ENCODE peak calls at places on chromosomes 1 and 21, in four cellular contexts. G is WTC11, T is uterus, D is HFF-Myc. S is an unnamed sample.

GRCh38 chr1:43564617-43565348 is 34.1 kb downstream of the PTPRF start:
- DNase-seq in G (no peak), T (no peak), D (no peak), S (peak)

GRCh38 chr1:42936309-42937078 is 22.2 kb downstream of the SLC2A1 start:
- DNase-seq in G (no peak), T (peak), D (no peak), S (no peak)

GRCh38 chr1:42779725-42780124 is 5.1 kb upstream of the TMEM269 start:
- DNase-seq in G (no peak), T (no peak), D (no peak), S (no peak)

GRCh38 chr1:156673387-156674121 is 3.7 kb downstream of the NES start:
- DNase-seq in G (peak), T (no peak), D (no peak), S (peak)

GRCh38 chr1:168333562-168334256 is 53.0 kb downstream of the TBX19 start:
- DNase-seq in G (no peak), T (no peak), D (no peak), S (no peak)

GRCh38 chr1:118963456-118964430 is 24.4 kb downstream of the TBX15 start:
- DNase-seq in G (no peak), T (no peak), D (peak), S (no peak)

GRCh38 chr1:229846351-229846750 is 220.3 kb downstream of the URB2 start:
- DNase-seq in G (no peak), T (no peak), D (no peak), S (no peak)

GRCh38 chr21:32096411-32096810 is 182.4 kb downstream of the MIS18A start:
- DNase-seq in G (peak), T (no peak), D (no peak), S (no peak)

GRCh38 chr1:8545078-8545477 is 227.2 kb downstream of the SLC45A1 start:
- DNase-seq in G (no peak), T (no peak), D (no peak), S (no peak)

GRCh38 chr1:161166669-161167548 is 683 bp downstream of the PPOX start:
- DNase-seq in G (peak), T (no peak), D (no peak), S (peak)

GRCh38 chr1:43008425-43009108 is 49.9 kb upstream of the SLC2A1 start:
- DNase-seq in G (peak), T (no peak), D (no peak), S (no peak)

GRCh38 chr1:36157115-36157903 is 1.3 kb downstream of the MAP7D1 start:
- DNase-seq in G (no peak), T (no peak), D (no peak), S (no peak)

GRCh38 chr21:33230518-33231324 is 983 bp downstream of the IFNAR2 start:
- DNase-seq in G (peak), T (peak), D (no peak), S (peak)

GRCh38 chr1:172141351-172142000 is 279.0 kb upstream of the C1orf105 start:
- DNase-seq in G (no peak), T (no peak), D (no peak), S (no peak)

GRCh38 chr1:22131875-22132486 is 10.9 kb downstream of the WNT4 start:
- DNase-seq in G (peak), T (no peak), D (no peak), S (peak)

GRCh38 chr1:54768093-54768492 is 3.8 kb upstream of the PARS2 start:
- DNase-seq in G (no peak), T (no peak), D (no peak), S (no peak)

GRCh38 chr1:202124107-202124506 is 1.4 kb downstream of the GPR37L1 start:
- DNase-seq in G (no peak), T (no peak), D (no peak), S (no peak)

GRCh38 chr1:7101187-7101586 is 315.9 kb downstream of the CAMTA1 start:
- DNase-seq in G (no peak), T (no peak), D (no peak), S (no peak)

GRCh38 chr1:39214021-39214713 is 9.7 kb downstream of the MACF1 start:
- DNase-seq in G (no peak), T (no peak), D (no peak), S (no peak)

GRCh38 chr1:65067491-65068201 is 80.4 kb upstream of the AK4 start:
- DNase-seq in G (peak), T (peak), D (peak), S (peak)

GRCh38 chr1:43716559-43717281 is 9.4 kb downstream of the ST3GAL3 start:
- DNase-seq in G (no peak), T (no peak), D (no peak), S (no peak)

GRCh38 chr1:199954701-199955100 is 72.8 kb upstream of the NR5A2 start:
- DNase-seq in G (peak), T (no peak), D (no peak), S (peak)

GRCh38 chr1:198246331-198246730 is 89.5 kb downstream of the NEK7 start:
- DNase-seq in G (no peak), T (no peak), D (no peak), S (no peak)

GRCh38 chr1:156704166-156704711 is 1.1 kb downstream of the CRABP2 start:
- DNase-seq in G (peak), T (no peak), D (no peak), S (no peak)

GRCh38 chr1:158799689-158800088 is 18.7 kb upstream of the OR6N2 start:
- DNase-seq in G (no peak), T (no peak), D (no peak), S (no peak)

GRCh38 chr1:147849097-147849873 is 53.3 kb upstream of the GJA8 start:
- DNase-seq in G (no peak), T (no peak), D (no peak), S (no peak)

GRCh38 chr1:32884726-32885125 is 1.6 kb upstream of the HPCA start:
- DNase-seq in G (no peak), T (no peak), D (no peak), S (no peak)

GRCh38 chr1:232925421-232926202 is 24.8 kb upstream of the NTPCR start:
- DNase-seq in G (no peak), T (no peak), D (no peak), S (no peak)

GRCh38 chr1:26721669-26722355 is 26.0 kb downstream of the ARID1A start:
- DNase-seq in G (no peak), T (no peak), D (no peak), S (no peak)

GRCh38 chr1:169608231-169608630 is 21.7 kb downstream of the SELP start:
- DNase-seq in G (no peak), T (no peak), D (no peak), S (no peak)

GRCh38 chr21:44300262-44300959 is 558 bp downstream of the PFKL start:
- DNase-seq in G (peak), T (peak), D (no peak), S (peak)

GRCh38 chr1:35043498-35043897 is 11.8 kb upstream of the ZMYM6 start:
- DNase-seq in G (no peak), T (no peak), D (no peak), S (no peak)

GRCh38 chr21:35116777-35117176 is 67.7 kb upstream of the RUNX1 start:
- DNase-seq in G (no peak), T (no peak), D (no peak), S (no peak)

GRCh38 chr1:234102591-234102990 is 198.1 kb downstream of the SLC35F3 start:
- DNase-seq in G (no peak), T (no peak), D (no peak), S (no peak)

GRCh38 chr1:224780736-224781135 is 148.7 kb upstream of the DNAH14 start:
- DNase-seq in G (no peak), T (no peak), D (no peak), S (no peak)

GRCh38 chr1:56322211-56322610 is 257.2 kb downstream of the PLPP3 start:
- DNase-seq in G (no peak), T (no peak), D (no peak), S (no peak)

GRCh38 chr1:42214447-42214871 is 49.9 kb upstream of the GUCA2A start:
- DNase-seq in G (no peak), T (no peak), D (no peak), S (no peak)

GRCh38 chr21:41357546-41357945 is 4.3 kb upstream of the MX2 start:
- DNase-seq in G (no peak), T (no peak), D (no peak), S (no peak)

GRCh38 chr21:41361053-41361785 is 608 bp upstream of the MX2 start:
- DNase-seq in G (no peak), T (no peak), D (no peak), S (no peak)

GRCh38 chr21:41360072-41360821 is 1.6 kb upstream of the MX2 start:
- DNase-seq in G (peak), T (peak), D (no peak), S (no peak)

GRCh38 chr21:41358193-41359166 is 3.3 kb upstream of the MX2 start:
- DNase-seq in G (no peak), T (no peak), D (no peak), S (no peak)

DNA sequence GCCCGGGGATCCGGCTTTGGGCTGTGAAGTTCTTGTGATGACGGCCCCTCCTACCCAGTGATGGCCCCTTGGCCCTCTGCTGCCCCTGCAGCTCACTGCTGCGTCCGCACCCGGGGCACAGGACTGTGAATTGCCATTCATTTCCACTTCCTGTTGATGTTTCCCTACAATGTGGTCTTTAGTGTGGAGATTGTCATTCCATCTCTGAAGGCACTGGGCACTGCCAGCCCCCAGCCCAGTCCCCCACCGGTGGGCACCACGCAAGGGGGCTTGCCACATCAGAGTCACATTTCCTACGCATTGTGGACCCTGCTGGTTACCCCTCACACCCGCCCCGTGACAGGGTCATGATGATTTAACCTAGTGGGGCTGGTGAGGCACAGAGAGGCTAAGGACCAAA is 2.5 kb upstream of the MX2 start:
- DNase-seq in G (peak), T (no peak), D (no peak), S (no peak)
- TF ChIP-seq CTCF in G (no peak), T (no peak), D (no peak), S (no peak)

GRCh38 chr1:20152599-20152930 is 13.4 kb downstream of the PLA2G2F start:
- DNase-seq in G (no peak), T (no peak), D (no peak), S (no peak)
- TF ChIP-seq CTCF in G (no peak), T (no peak), D (no peak), S (peak)

DNA sequence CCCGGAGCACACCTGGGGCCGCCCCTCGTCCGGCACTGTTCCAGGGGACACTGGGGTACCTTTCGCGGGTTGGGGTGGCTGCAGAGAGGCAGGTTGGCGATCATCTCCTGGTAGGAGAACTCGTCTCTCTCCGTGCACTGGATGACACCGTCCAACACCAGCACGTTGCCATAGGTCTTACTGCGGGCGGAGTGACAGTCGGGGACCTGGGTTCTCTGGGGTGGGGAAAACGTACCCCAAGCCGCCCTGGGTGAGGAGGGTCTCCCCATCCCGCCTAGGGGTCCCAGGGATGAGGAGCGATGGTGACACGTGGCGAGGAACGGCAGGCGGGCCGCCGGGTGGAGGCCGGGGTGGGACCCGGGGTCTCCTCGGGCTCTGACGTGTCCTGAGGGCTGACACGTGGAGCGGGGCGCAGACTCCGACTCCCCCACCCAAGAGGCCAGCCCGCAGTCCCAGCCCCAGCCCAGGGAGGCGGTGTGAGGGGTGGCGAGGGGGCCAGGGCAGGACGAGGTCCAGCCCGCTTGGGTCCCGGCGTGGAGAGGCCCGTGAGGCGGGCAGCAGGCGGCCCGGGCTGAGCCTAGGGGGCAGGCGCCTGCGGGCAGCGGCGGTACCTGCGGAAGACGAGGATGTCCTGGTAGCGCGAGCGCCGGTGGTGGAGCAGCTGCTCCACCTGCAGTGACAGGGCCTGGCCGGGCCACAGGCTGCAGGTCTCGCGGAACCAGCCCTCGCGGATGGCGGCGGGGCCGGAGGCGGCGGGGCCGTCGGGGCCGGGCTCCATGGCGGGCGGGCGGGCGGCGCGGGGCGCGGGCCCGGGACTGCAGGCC is 440 bp downstream of the SRM start:
- DNase-seq in G (no peak), T (no peak), D (no peak), S (peak)
- TF ChIP-seq CTCF in G (no peak), T (no peak), D (no peak), S (no peak)

DNA sequence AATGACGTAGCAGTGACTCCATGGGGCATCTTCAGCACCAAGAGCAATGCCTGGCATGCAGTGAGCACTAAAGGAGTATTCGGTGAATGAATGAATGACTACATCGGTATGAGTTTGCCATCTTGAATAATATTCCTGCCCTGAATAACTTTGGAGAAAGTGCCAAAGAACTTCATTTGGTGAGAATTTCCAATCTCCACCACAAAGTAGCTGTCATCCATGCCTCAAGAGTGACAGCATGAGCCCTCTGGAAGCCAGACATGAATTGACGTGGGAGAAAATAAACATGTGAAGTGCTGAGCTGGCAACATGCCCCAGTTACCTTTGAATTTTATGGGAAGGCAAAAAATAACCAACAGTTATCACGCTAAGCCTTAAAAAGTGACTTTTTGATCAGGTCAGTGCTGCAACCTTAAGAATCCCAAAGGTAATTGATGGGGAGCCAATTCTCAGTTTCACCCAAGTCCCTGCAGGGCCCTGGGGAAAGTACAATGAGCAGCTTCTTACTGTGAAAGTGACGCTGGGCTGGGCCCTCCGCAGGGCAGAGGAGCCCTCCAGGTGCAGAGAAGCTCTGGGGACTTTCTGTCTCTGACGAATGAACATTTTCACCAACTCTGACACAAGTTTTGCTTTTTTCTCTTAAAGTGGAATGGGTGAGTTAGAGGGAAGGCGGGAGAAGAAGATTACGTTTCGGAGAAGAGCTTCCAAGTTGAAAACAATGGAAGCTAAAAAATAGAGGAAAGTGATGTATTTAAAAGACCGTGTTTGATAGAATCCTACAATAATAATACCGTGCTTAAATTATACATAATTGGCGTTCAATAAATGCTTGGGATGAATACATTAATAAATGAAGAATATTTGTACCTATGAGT is 21.9 kb upstream of the ATF3 start:
- DNase-seq in G (no peak), T (no peak), D (no peak), S (no peak)
- TF ChIP-seq CTCF in G (no peak), T (no peak), D (no peak), S (no peak)